ENCODE peak calls at places on chromosomes 5 and 9, in eight cellular contexts. J is endodermal cell, B is brain microvascular endothelial cell, G is dorsolateral prefrontal cortex, X is H9, T is AG09309, P is right atrium auricular region, Y is DND-41. R is an unnamed sample.

GRCh38 chr5:1641560-1642166 is 117.9 kb upstream of the LPCAT1 start:
- DNase-seq in P (peak), J (peak), X (peak), B (peak), T (peak), Y (peak), G (peak), R (peak)

GRCh38 chr9:72305102-72305546 is 59.9 kb downstream of the ZFAND5 start:
- DNase-seq in Y (no peak), T (no peak), X (peak), J (peak), B (peak), P (peak), G (peak), R (no peak)

GRCh38 chr5:155103164-155103563 is 89.6 kb downstream of the KIF4B start:
- DNase-seq in X (no peak), Y (no peak), G (no peak), J (no peak), B (no peak), P (no peak), T (no peak), R (no peak)

GRCh38 chr5:67548520-67549262 is 352.1 kb upstream of the CD180 start:
- DNase-seq in B (no peak), P (no peak), Y (no peak), G (no peak), J (no peak), X (no peak), T (no peak), R (no peak)

GRCh38 chr9:135567311-135567710 is 5.8 kb downstream of the PAEP start:
- DNase-seq in T (no peak), J (peak), P (no peak), Y (no peak), X (no peak), B (no peak), G (peak), R (no peak)

GRCh38 chr5:59097116-59097515 is 514.2 kb downstream of the RAB3C start:
- DNase-seq in T (no peak), J (no peak), G (no peak), B (peak), Y (no peak), P (no peak), X (no peak), R (no peak)

GRCh38 chr5:124628721-124629596 is 117.5 kb downstream of the ZNF608 start:
- DNase-seq in P (peak), T (peak), G (no peak), X (peak), J (peak), B (peak), Y (no peak), R (no peak)

GRCh38 chr9:127214421-127215265 is 49.9 kb upstream of the GARNL3 start:
- DNase-seq in J (peak), P (no peak), T (peak), Y (peak), X (peak), G (peak), B (peak), R (peak)

GRCh38 chr5:106121972-106122605 is 1548.6 kb downstream of the EFNA5 start:
- DNase-seq in G (no peak), T (no peak), X (peak), Y (peak), B (no peak), J (peak), P (no peak), R (no peak)

GRCh38 chr9:14911046-14911445 is 818 bp upstream of the FREM1 start:
- DNase-seq in J (no peak), B (no peak), X (no peak), Y (no peak), T (no peak), P (no peak), G (no peak), R (no peak)

GRCh38 chr5:56522972-56523371 is 289.8 kb upstream of the ANKRD55 start:
- DNase-seq in P (peak), X (no peak), B (no peak), G (no peak), T (no peak), J (no peak), Y (no peak), R (no peak)

GRCh38 chr5:173707392-173707791 is 90.9 kb upstream of the BOD1 start:
- DNase-seq in T (peak), J (no peak), P (peak), Y (peak), B (peak), G (no peak), X (no peak), R (no peak)

GRCh38 chr9:13278368-13279246 is 885 bp downstream of the MPDZ start:
- DNase-seq in B (peak), Y (no peak), X (peak), J (peak), P (peak), G (peak), T (no peak), R (peak)

GRCh38 chr5:172607213-172607793 is 33.8 kb upstream of the NEURL1B start:
- DNase-seq in T (no peak), P (peak), G (no peak), X (peak), B (no peak), J (no peak), Y (no peak), R (no peak)

GRCh38 chr9:73137914-73138313 is 13.8 kb upstream of the ANXA1 start:
- DNase-seq in B (no peak), Y (no peak), X (no peak), J (no peak), T (no peak), G (no peak), P (no peak), R (no peak)

GRCh38 chr5:1465966-1466471 is 20.8 kb upstream of the SLC6A3 start:
- DNase-seq in P (no peak), X (no peak), Y (no peak), B (no peak), J (peak), G (no peak), T (no peak), R (no peak)

GRCh38 chr5:179257190-179257741 is 88.0 kb downstream of the ADAMTS2 start:
- DNase-seq in G (peak), T (no peak), X (peak), Y (no peak), J (peak), B (no peak), P (peak), R (no peak)

GRCh38 chr9:10045598-10045997 is 567.2 kb downstream of the PTPRD start:
- DNase-seq in P (no peak), B (no peak), X (no peak), T (no peak), G (no peak), Y (no peak), J (no peak), R (no peak)

GRCh38 chr5:148397968-148398595 is 14.3 kb downstream of the FBXO38 start:
- DNase-seq in G (no peak), T (no peak), X (peak), P (no peak), Y (no peak), J (peak), B (no peak), R (no peak)

GRCh38 chr5:25028994-25029393 is 384.2 kb upstream of the CDH10 start:
- DNase-seq in T (no peak), Y (peak), P (no peak), J (no peak), B (no peak), G (no peak), X (no peak), R (no peak)

GRCh38 chr9:21668504-21668903 is 133.9 kb upstream of the MTAP start:
- DNase-seq in B (no peak), G (peak), X (no peak), Y (no peak), T (no peak), J (no peak), P (no peak), R (no peak)

GRCh38 chr5:173781826-173782670 is 106.1 kb upstream of the CPEB4 start:
- DNase-seq in Y (peak), P (peak), T (peak), J (no peak), B (peak), X (no peak), G (peak), R (no peak)

GRCh38 chr5:54610197-54610898 is 92.8 kb downstream of the SNX18 start:
- DNase-seq in Y (peak), B (no peak), J (no peak), X (no peak), G (no peak), T (no peak), P (no peak), R (no peak)

GRCh38 chr9:126474201-126474765 is 139.4 kb upstream of the LMX1B start:
- DNase-seq in G (no peak), Y (no peak), X (no peak), T (peak), J (no peak), B (peak), P (no peak), R (no peak)

GRCh38 chr5:37554938-37555337 is 175.8 kb downstream of the WDR70 start:
- DNase-seq in T (no peak), Y (no peak), P (no peak), B (no peak), G (no peak), J (peak), X (no peak), R (no peak)

GRCh38 chr9:127557466-127557869 is 54.6 kb upstream of the STXBP1 start:
- DNase-seq in T (no peak), Y (peak), G (no peak), P (no peak), B (no peak), J (no peak), X (no peak), R (no peak)

GRCh38 chr5:111223086-111223789 is 946 bp upstream of the CAMK4 start:
- DNase-seq in G (no peak), T (no peak), B (no peak), J (no peak), Y (no peak), X (no peak), P (no peak), R (no peak)

GRCh38 chr5:72624641-72625236 is 117.5 kb upstream of the ZNF366 start:
- DNase-seq in J (no peak), Y (no peak), P (no peak), T (peak), X (no peak), G (peak), B (peak), R (no peak)

GRCh38 chr5:135213466-135214239 is 179.6 kb upstream of the PITX1 start:
- DNase-seq in Y (no peak), T (no peak), G (no peak), B (no peak), J (peak), X (peak), P (peak), R (peak)

GRCh38 chr9:89623925-89624420 is 19.2 kb downstream of the GADD45G start:
- DNase-seq in J (no peak), G (peak), Y (no peak), P (no peak), T (no peak), B (no peak), X (no peak), R (no peak)

GRCh38 chr5:168991311-168991710 is 309.6 kb downstream of the SLIT3 start:
- DNase-seq in Y (no peak), G (no peak), P (no peak), J (no peak), B (no peak), T (no peak), X (peak), R (no peak)

GRCh38 chr9:84339951-84340350 is 607 bp downstream of the SLC28A3 start:
- DNase-seq in Y (no peak), G (no peak), X (no peak), J (peak), P (no peak), B (no peak), T (no peak), R (no peak)

GRCh38 chr5:39333104-39333503 is 31.2 kb downstream of the C9 start:
- DNase-seq in X (no peak), P (no peak), Y (no peak), G (no peak), B (no peak), T (no peak), J (no peak), R (no peak)

GRCh38 chr9:88646539-88646938 is 111.6 kb downstream of the NXNL2 start:
- DNase-seq in T (no peak), J (no peak), Y (no peak), X (no peak), G (no peak), B (no peak), P (no peak), R (no peak)

GRCh38 chr5:14851067-14851422 is 20.5 kb downstream of the ANKH start:
- DNase-seq in B (no peak), P (no peak), X (no peak), T (no peak), G (no peak), J (no peak), Y (no peak), R (no peak)

GRCh38 chr5:154221371-154221896 is 30.9 kb downstream of the GALNT10 start:
- DNase-seq in G (no peak), Y (peak), P (peak), B (peak), T (peak), X (no peak), J (no peak), R (no peak)

GRCh38 chr5:11334404-11334803 is 569.8 kb downstream of the CTNND2 start:
- DNase-seq in G (no peak), X (no peak), Y (no peak), P (no peak), B (no peak), T (no peak), J (no peak), R (no peak)

GRCh38 chr9:129319938-129320481 is 141.9 kb upstream of the IER5L start:
- DNase-seq in B (no peak), G (peak), X (peak), Y (no peak), P (peak), T (no peak), J (peak), R (no peak)

GRCh38 chr5:83927140-83927733 is 206.6 kb upstream of the HAPLN1 start:
- DNase-seq in J (peak), T (no peak), Y (peak), B (peak), G (peak), X (peak), P (peak), R (peak)

GRCh38 chr5:178177569-178177968 is 9.6 kb downstream of the GMCL2 start:
- DNase-seq in J (peak), B (no peak), X (peak), Y (no peak), T (no peak), P (no peak), G (no peak), R (no peak)

DNA sequence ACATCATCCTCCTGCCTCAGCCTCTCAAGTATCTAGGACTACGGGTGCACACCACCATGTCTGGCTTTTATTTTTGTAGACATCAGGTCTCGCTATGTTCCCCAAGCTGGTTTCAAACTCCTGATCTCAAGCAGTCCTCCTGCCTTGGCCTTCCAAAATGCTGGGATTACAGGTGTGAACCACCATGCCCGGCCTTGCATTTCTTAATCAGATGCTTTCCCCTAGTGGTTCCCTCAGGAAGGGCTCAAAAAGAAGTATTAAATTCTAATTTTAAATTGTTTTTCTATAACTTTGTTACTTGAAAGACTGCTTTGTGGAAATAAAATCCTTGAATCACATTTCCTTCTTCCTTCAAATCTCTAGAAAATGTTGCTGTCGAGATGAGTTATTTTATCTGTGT is 79.5 kb upstream of the ROR2 start:
- DNase-seq in X (no peak), T (no peak), B (no peak), J (peak), Y (no peak), G (no peak), P (no peak), R (no peak)
- TF ChIP-seq CTCF in X (peak), T (no peak), B (peak), J (peak), Y (no peak), G (no peak), P (peak), R (peak)

GRCh38 chr5:143141652-143142051 is 261.8 kb downstream of the NR3C1 start:
- DNase-seq in J (no peak), T (no peak), Y (no peak), B (no peak), P (no peak), G (no peak), X (no peak), R (no peak)

GRCh38 chr5:143142596-143143435 is 260.7 kb downstream of the NR3C1 start:
- DNase-seq in G (peak), T (peak), P (peak), B (no peak), X (no peak), Y (no peak), J (no peak), R (no peak)

GRCh38 chr5:143146161-143146560 is 257.3 kb downstream of the NR3C1 start:
- DNase-seq in P (no peak), T (no peak), B (no peak), G (no peak), J (no peak), X (no peak), Y (no peak), R (no peak)

GRCh38 chr5:143145388-143145787 is 258.1 kb downstream of the NR3C1 start:
- DNase-seq in X (no peak), Y (no peak), G (no peak), J (no peak), T (no peak), B (no peak), P (no peak), R (no peak)

DNA sequence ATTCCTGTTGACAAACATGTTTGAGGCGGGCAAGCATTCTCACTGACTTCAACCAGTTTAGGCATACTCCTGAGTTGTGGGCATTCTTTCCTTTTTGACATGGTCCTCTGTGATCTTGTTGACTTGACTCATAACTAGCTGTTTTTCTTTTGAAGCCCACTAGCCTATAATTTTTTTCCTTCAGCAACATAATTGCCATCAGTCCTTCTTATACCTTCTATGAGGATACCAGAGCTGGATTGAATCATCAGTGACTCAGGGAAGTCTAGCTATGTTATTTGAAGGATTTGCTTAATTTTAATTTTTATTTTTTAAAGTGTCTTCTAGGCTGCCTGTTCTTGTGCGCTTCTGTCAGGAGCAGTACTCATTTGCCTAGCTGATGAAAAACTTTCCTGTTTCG is 259.5 kb downstream of the NR3C1 start:
- DNase-seq in B (peak), X (no peak), J (no peak), P (no peak), G (no peak), Y (no peak), T (no peak), R (no peak)
- TF ChIP-seq CTCF in B (no peak), X (no peak), J (no peak), P (no peak), G (no peak), Y (no peak), T (no peak), R (no peak)

DNA sequence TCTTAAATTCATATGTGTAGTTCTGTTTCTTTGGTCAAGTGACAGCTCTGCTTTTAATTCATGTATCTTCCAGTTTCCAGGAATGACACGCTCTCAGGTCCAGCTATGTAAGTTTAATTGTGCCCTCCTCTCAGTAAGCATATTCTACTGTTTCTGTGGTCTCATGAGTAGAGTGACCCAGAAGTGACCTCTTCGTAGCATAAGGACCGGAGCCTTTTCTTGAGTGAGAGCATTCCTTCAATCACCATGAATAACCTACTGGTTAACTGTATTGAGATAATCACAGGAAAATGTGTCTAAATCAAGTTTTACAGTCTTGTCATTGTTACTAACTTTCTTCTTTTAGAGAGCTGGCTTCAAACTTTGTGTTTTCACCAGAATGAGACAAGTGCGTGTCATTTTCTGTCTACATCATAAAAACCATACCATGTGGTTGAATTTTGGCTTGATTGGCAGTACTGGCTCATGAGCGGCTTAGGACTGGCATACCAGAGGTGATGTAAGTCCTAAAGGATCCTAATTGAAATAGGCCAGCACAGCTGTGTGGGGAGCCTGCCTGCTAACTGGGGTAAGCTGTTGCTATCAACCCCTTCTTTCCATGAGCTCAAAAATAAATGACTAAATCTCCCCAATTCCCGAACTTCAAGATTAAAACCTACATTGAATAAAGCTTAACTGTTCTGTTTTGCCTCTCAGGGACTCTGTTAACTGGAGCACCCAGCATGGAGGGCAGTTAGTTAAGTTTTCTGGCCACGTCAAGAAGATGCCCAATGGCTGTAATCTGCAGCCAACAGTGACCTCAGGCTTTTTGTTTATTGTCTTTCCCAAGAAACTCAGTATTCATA is 4.8 kb downstream of the ADAMTSL1 start:
- DNase-seq in Y (no peak), J (no peak), G (no peak), B (peak), X (no peak), P (no peak), T (peak), R (no peak)
- TF ChIP-seq CTCF in Y (no peak), J (no peak), G (no peak), B (no peak), X (no peak), P (no peak), T (no peak), R (no peak)

GRCh38 chr5:115666023-115666422 is 40.2 kb upstream of the TMED7 start:
- DNase-seq in G (no peak), J (no peak), X (no peak), Y (no peak), T (no peak), P (no peak), B (peak), R (no peak)
- TF ChIP-seq CTCF in G (no peak), J (peak), X (no peak), Y (no peak), T (no peak), P (no peak), B (peak), R (no peak)

GRCh38 chr9:115498338-115498737 is 380.4 kb upstream of the TNC start:
- DNase-seq in J (no peak), T (no peak), Y (no peak), B (no peak), P (no peak), X (no peak), G (no peak), R (no peak)
- TF ChIP-seq CTCF in J (no peak), T (no peak), Y (no peak), B (no peak), P (no peak), X (no peak), G (no peak), R (no peak)

GRCh38 chr9:79694676-79695400 is 123.1 kb downstream of the TLE4 start:
- DNase-seq in T (peak), P (no peak), X (peak), B (peak), Y (no peak), J (peak), G (no peak), R (no peak)
- TF ChIP-seq CTCF in T (peak), P (no peak), X (no peak), B (peak), Y (no peak), J (no peak), G (no peak), R (no peak)

DNA sequence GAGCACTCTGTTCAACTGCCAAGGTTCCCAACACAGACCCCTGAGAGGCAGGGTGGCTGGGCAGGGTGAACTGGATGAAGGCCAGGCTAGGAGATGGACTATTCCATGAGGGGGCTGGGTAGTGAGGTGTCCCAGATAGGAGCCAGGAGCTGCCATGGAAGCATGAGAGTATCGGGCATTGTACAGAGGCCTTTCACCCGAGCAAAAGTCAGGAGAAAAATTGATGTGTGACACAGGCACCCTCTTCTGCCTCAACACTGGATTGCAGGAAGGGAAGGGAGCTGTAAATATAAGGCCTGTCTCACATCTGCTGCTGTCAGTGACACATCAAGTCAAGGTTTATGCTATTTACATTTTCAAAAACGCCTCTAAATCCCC is 74.6 kb downstream of the UBAP1 start:
- DNase-seq in B (peak), J (no peak), X (no peak), P (peak), T (peak), Y (no peak), G (no peak), R (no peak)
- TF ChIP-seq CTCF in B (peak), J (no peak), X (no peak), P (peak), T (peak), Y (no peak), G (no peak), R (no peak)

R was measured in progenitor cell of endocrine pancreas.